ENCODE peak calls at places on chromosome 15, in eight cellular contexts. C is heart right ventricle, X is adrenal gland, T is esophagus squamous epithelium, G is caudate nucleus, R is AG04450, S is stomach, I is brain microvascular endothelial cell. P is an unnamed sample.

GRCh38 chr15:60634815-60635214 is 155.9 kb upstream of the ICE2 start:
- DNase-seq in T (no peak), C (no peak), G (no peak), S (no peak), X (no peak), R (no peak), I (no peak), P (no peak)

GRCh38 chr15:44712108-44713005 is 1.0 kb downstream of the B2M start:
- DNase-seq in I (peak), X (peak), R (peak), G (peak), T (no peak), S (peak), C (peak), P (no peak)

GRCh38 chr15:88066758-88067157 is 189.8 kb downstream of the NTRK3 start:
- DNase-seq in I (no peak), T (no peak), X (no peak), G (no peak), S (no peak), C (no peak), R (no peak), P (no peak)

GRCh38 chr15:51536965-51537574 is 85.5 kb downstream of the DMXL2 start:
- DNase-seq in C (no peak), R (no peak), G (no peak), S (no peak), I (peak), T (no peak), X (no peak), P (no peak)

GRCh38 chr15:40104865-40105516 is 3.7 kb downstream of the BMF start:
- DNase-seq in R (no peak), C (peak), I (peak), T (no peak), S (peak), X (peak), G (peak), P (peak)

GRCh38 chr15:71807691-71808091 is 2.7 kb upstream of the NR2E3 start:
- DNase-seq in X (no peak), I (no peak), T (no peak), S (no peak), G (no peak), C (no peak), R (no peak), P (no peak)

GRCh38 chr15:41585140-41586047 is 26.4 kb downstream of the TYRO3 start:
- DNase-seq in R (no peak), S (peak), G (peak), X (peak), T (no peak), I (peak), C (peak), P (no peak)

GRCh38 chr15:61195116-61196002 is 33.7 kb downstream of the RORA start:
- DNase-seq in C (no peak), I (peak), X (no peak), G (no peak), T (no peak), R (no peak), S (no peak), P (no peak)

GRCh38 chr15:92898988-92899909 is 875 bp upstream of the CHD2 start:
- DNase-seq in T (no peak), C (no peak), X (peak), G (no peak), S (no peak), I (no peak), R (no peak), P (no peak)

GRCh38 chr15:90807687-90808086 is 60.7 kb upstream of the FURIN start:
- DNase-seq in S (no peak), R (no peak), C (no peak), T (no peak), I (no peak), X (no peak), G (no peak), P (no peak)

GRCh38 chr15:23853291-23853690 is 166.2 kb upstream of the NDN start:
- DNase-seq in R (no peak), T (no peak), C (no peak), G (no peak), I (no peak), X (no peak), S (no peak), P (no peak)

GRCh38 chr15:68368731-68369435 is 63.1 kb downstream of the ITGA11 start:
- DNase-seq in G (no peak), X (no peak), S (no peak), R (no peak), C (no peak), I (no peak), T (no peak), P (no peak)

GRCh38 chr15:68365770-68366169 is 66.2 kb downstream of the ITGA11 start:
- DNase-seq in T (no peak), G (no peak), X (no peak), C (no peak), R (no peak), S (no peak), I (no peak), P (no peak)

GRCh38 chr15:68366314-68366713 is 65.6 kb downstream of the ITGA11 start:
- DNase-seq in T (no peak), C (no peak), X (no peak), G (no peak), I (no peak), R (no peak), S (no peak), P (no peak)

GRCh38 chr15:68367992-68368391 is 64.0 kb downstream of the ITGA11 start:
- DNase-seq in S (no peak), G (no peak), R (no peak), T (no peak), I (no peak), X (no peak), C (peak), P (no peak)

DNA sequence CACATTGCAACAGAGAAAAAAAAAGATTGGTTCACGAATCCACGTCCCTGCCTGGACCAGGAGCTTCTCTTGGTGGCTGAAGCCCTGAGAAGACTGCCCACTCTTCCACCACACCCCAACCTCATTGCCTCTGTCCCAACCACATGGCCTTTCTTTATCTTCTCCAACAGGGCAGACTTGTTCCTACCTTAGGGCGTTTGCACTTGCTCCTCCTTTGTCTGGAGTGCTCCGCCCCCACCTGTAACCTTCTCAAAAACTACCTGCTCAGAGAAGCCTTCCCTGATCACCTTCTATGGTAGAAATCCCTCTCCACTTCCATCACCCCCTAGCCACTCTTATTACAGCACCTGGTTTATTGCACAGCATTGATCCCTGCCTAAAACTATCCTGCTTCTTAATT is 64.7 kb downstream of the ITGA11 start:
- DNase-seq in T (no peak), X (no peak), R (no peak), S (no peak), C (no peak), G (no peak), I (no peak), P (no peak)
- H3K27ac ChIP-seq in T (no peak), X (peak), R (no peak), S (no peak), C (peak), G (no peak), I (no peak), P (no peak)

DNA sequence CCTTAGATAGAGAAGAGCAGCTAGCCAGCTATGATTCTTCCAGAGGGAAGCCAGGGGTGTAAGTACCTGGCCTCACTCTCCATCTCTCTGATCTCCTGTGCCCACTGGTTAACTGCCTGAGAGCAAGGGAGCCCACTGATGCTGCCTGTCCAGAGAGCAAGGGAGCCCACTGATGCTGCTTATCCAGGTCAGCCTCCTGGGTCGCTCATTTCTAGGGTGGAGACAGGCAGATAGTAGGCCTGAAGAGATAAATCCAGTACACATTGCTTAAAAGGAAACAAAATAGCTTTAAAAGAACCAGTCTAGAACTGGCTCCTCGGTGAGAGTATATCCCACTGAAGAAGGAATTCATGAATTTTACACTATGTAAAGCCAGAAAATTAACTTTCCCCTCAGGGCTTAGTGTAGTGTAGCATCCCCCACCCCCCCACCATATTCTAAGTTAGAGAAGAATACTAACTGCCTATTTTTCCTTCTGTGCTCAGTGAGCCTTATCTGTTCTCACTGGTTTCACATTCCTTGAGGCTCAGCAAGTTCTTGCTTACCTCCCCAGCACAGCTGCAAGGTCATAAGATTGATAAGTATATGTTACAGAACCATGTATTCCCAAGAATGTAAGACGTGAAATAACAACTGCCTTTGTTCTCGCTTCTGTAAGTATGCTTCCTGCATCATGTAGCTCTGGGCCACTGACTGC is 30.5 kb upstream of the NOX5 start:
- DNase-seq in T (no peak), S (no peak), G (no peak), C (no peak), X (no peak), I (peak), R (no peak), P (no peak)
- H3K27ac ChIP-seq in T (no peak), S (peak), G (no peak), C (no peak), X (no peak), I (no peak), R (no peak), P (no peak)

GRCh38 chr15:96495386-96495785 is 164.9 kb downstream of the NR2F2 start:
- DNase-seq in C (no peak), T (no peak), G (no peak), S (no peak), R (no peak), X (no peak), I (no peak), P (no peak)

GRCh38 chr15:96494530-96494929 is 164.0 kb downstream of the NR2F2 start:
- DNase-seq in X (no peak), R (no peak), S (peak), T (no peak), G (no peak), I (no peak), C (no peak), P (no peak)

GRCh38 chr15:96501362-96501761 is 170.9 kb downstream of the NR2F2 start:
- DNase-seq in R (no peak), C (no peak), T (no peak), I (no peak), S (no peak), X (no peak), G (no peak), P (no peak)

GRCh38 chr15:96500491-96500890 is 170.0 kb downstream of the NR2F2 start:
- DNase-seq in X (no peak), T (no peak), G (no peak), C (no peak), S (no peak), R (no peak), I (no peak), P (no peak)

DNA sequence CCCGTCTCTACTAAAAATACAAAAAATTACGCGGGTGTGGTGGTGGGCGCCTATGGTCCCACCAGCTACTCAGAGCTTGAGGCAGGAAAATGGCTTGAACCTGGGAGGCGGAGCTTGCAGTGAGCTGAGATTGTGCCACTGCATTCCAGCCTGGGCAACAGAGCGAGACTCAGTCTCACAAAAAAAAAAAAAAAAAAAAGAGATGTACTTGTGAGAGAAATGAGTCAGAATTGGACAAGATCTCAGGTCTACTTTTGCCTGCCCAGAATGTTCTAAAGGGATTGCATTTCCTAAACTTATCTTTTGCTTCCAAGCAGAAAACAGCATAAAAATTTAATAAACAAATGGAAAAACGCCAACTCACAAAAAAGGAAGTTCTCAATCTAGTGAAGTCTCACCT is 167.5 kb downstream of the NR2F2 start:
- DNase-seq in G (no peak), T (no peak), S (no peak), C (no peak), X (no peak), R (no peak), I (no peak), P (no peak)
- H3K27ac ChIP-seq in G (no peak), T (no peak), S (no peak), C (no peak), X (no peak), R (no peak), I (no peak), P (no peak)

GRCh38 chr15:32952901-32953889 is 235.4 kb downstream of the GREM1 start:
- DNase-seq in T (no peak), X (no peak), S (no peak), C (no peak), I (no peak), R (no peak), G (no peak), P (peak)

GRCh38 chr15:32959077-32959476 is 235.4 kb downstream of the FMN1 start:
- DNase-seq in X (no peak), T (no peak), G (no peak), R (peak), C (no peak), I (peak), S (no peak), P (no peak)

GRCh38 chr15:32957219-32957618 is 237.3 kb downstream of the FMN1 start:
- DNase-seq in X (no peak), C (no peak), T (no peak), I (no peak), G (no peak), R (no peak), S (no peak), P (no peak)

GRCh38 chr15:32952062-32952461 is 234.3 kb downstream of the GREM1 start:
- DNase-seq in C (no peak), G (no peak), X (no peak), R (no peak), I (no peak), T (no peak), S (no peak), P (no peak)

GRCh38 chr15:32956006-32956405 is 238.2 kb downstream of the GREM1 start:
- DNase-seq in R (peak), C (no peak), G (no peak), X (no peak), S (no peak), I (peak), T (no peak), P (peak)
- H3K27ac ChIP-seq in R (no peak), C (no peak), G (no peak), X (no peak), S (no peak), I (peak), T (no peak), P (no peak)

GRCh38 chr15:31298707-31299172 is 27.9 kb upstream of the KLF13 start:
- DNase-seq in T (no peak), X (peak), I (no peak), R (no peak), S (peak), G (no peak), C (no peak), P (no peak)

GRCh38 chr15:31296304-31297220 is 30.1 kb upstream of the KLF13 start:
- DNase-seq in X (peak), R (no peak), T (no peak), C (no peak), I (no peak), G (no peak), S (peak), P (no peak)

GRCh38 chr15:31297221-31297879 is 29.3 kb upstream of the KLF13 start:
- DNase-seq in X (peak), G (no peak), I (no peak), T (no peak), R (no peak), S (no peak), C (no peak), P (no peak)

GRCh38 chr15:31299588-31300207 is 26.9 kb upstream of the KLF13 start:
- DNase-seq in X (no peak), S (no peak), I (no peak), R (no peak), G (no peak), T (no peak), C (no peak), P (no peak)

DNA sequence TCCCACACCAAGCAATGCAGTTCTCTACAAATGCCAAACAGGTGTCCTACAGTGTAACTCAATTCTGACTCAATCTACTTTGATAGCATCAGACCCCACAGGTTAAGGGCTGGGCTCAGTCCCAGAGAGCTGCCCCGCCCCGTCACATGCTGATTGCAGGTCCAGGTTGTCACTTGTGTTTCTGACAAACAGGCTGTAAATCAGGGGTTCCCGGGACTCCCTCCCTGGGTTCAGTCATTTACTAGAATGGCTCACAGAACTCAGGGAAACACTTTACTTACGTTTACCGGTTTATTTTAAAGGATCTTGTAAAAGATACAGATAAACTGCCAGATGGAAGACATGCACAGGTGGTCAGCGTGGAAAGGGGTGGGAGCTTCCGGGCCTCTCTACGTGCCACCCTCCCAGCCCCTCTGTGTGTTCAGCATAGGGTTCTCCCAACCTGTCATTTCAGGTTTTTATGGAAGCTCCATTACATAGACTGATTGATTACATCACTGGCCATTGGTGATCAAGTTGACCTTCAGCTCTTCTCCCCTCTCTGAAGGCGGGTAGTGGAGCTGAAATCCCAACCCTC is 28.7 kb upstream of the KLF13 start:
- DNase-seq in I (no peak), X (peak), R (no peak), T (no peak), C (no peak), S (peak), G (no peak), P (no peak)
- H3K27ac ChIP-seq in I (no peak), X (no peak), R (no peak), T (no peak), C (no peak), S (peak), G (peak), P (no peak)

GRCh38 chr15:58473720-58474119 is 41.9 kb downstream of the LIPC start:
- DNase-seq in R (peak), T (no peak), G (no peak), I (peak), C (no peak), S (no peak), X (no peak), P (no peak)
- H3K27ac ChIP-seq in R (peak), T (no peak), G (no peak), I (peak), C (peak), S (no peak), X (peak), P (no peak)

P was measured in iPS DF 6.9.